ENCODE peak calls at places on chromosome 15, in four cellular contexts. V is HFF-Myc, I is GM12865, W is IMR-90. A is an unnamed sample.

GRCh38 chr15:72197460-72198409 is at the start of gene GRAMD2A:
- DNase-seq in V (no peak), W (no peak), I (peak), A (peak)

GRCh38 chr15:66287461-66288055 is 5.8 kb upstream of the DIS3L start:
- DNase-seq in W (peak), V (no peak), I (peak), A (peak)

GRCh38 chr15:55789066-55789660 is 46.2 kb upstream of the PRTG start:
- DNase-seq in V (no peak), W (no peak), I (peak), A (peak)

GRCh38 chr15:101390462-101390861 is 95.4 kb upstream of the SNRPA1 start:
- DNase-seq in V (no peak), I (no peak), W (no peak), A (no peak)

GRCh38 chr15:51484781-51485180 is 137.8 kb downstream of the DMXL2 start:
- DNase-seq in V (no peak), W (no peak), I (no peak), A (no peak)

GRCh38 chr15:81126887-81127286 is 7.2 kb upstream of the CFAP161 start:
- DNase-seq in W (peak), I (no peak), V (no peak), A (no peak)

GRCh38 chr15:101027920-101028319 is 108.8 kb downstream of the LRRK1 start:
- DNase-seq in W (no peak), I (no peak), V (no peak), A (no peak)

GRCh38 chr15:100111103-100112060 is 230.4 kb downstream of the ADAMTS17 start:
- DNase-seq in V (peak), W (peak), I (no peak), A (no peak)

GRCh38 chr15:64682255-64682654 is 93.1 kb downstream of the RBPMS2 start:
- DNase-seq in I (no peak), V (no peak), W (no peak), A (no peak)

DNA sequence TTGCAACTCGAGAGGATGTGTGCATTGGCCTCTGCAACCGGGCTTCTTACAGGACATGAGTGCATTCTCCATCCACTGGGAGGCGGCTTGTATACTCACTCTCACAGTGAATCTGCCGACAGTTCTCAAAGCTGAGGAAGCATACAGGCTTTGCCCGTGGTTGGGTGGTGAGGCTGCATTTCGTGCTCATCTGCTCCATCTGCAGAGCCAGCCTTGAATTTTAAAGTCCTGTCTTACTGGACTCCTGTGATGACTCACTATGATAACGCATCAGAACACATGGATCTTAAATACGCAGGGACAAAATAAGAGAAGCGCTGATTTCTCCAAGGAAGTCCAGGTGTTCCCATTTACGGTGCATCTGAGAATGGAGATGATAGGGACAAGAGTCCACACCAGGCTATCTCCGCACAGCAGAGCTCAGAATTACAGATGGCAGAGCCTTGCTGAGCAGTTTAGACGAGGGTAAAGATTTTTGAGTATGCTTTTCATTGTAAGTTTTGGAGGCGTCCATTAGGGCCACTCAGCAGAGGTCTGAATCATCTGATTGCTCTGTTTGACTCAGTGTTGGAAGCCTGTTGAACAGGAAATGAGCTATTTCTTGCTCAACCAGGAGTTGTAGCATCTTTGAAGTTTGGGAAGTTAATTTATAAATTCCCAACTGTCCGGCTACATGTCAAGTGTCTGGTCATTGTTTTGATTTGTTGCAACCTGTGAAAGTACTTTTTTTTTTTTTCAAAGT is 87.1 kb downstream of the GABRG3 start:
- DNase-seq in W (no peak), V (no peak), I (no peak), A (no peak)
- TF ChIP-seq CTCF in W (no peak), V (no peak), I (no peak), A (no peak)

GRCh38 chr15:40937762-40938529 is 8.8 kb downstream of the DLL4 start:
- DNase-seq in W (no peak), I (peak), V (no peak), A (no peak)

GRCh38 chr15:40936234-40936708 is 7.1 kb downstream of the DLL4 start:
- DNase-seq in W (no peak), I (no peak), V (no peak), A (no peak)

GRCh38 chr15:40934457-40934856 is 5.3 kb downstream of the DLL4 start:
- DNase-seq in V (no peak), I (no peak), W (no peak), A (no peak)

GRCh38 chr15:40938530-40938870 is 9.4 kb downstream of the DLL4 start:
- DNase-seq in V (no peak), I (no peak), W (no peak), A (no peak)

DNA sequence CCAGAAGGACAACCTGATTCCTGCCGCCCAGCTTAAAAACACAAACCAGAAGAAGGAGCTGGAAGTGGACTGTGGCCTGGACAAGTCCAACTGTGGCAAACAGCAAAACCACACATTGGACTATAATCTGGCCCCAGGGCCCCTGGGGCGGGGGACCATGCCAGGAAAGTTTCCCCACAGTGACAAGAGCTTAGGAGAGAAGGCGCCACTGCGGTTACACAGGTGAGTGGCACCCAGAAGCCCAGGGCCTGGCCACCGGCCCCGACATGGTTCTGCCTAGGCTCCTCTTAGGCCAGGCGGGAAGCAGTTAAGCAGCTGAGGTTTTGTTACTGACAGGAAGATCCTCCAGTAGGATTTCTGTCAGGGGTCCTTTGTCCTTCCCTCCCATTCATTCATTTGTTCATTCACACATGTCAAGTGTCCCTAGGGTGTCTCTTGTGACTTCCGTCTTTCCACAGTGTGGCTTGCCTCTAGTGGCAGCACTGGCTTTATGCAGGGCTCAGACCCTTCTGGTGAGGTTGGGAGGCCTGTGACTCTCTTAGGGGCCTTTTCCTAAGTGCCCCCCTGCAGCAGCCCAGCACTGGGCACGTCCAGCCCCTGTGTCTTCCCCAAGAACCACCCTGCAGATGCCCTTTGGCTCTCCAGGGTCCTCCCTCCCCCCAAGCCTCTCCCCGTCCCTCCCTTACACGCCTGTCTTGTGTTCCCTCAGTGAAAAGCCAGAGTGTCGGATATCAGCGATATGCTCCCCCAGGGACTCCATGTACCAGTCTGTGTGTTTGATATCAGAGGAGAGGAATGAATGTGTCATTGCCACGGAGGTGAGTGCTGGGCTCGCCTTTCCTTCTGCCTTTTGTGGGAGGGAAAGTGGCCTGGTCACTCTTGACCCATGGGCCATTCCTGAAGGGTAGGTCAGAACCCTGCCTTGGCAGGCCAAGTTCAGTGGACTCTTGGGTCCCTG is 7.8 kb downstream of the DLL4 start:
- DNase-seq in I (peak), V (no peak), W (peak), A (no peak)
- TF ChIP-seq CTCF in I (peak), V (no peak), W (no peak), A (no peak)

GRCh38 chr15:45138814-45139765 is 9.3 kb downstream of the DUOX1 start:
- DNase-seq in V (no peak), W (no peak), I (no peak), A (no peak)

GRCh38 chr15:45134046-45134445 is 4.3 kb downstream of the DUOX1 start:
- DNase-seq in V (no peak), I (no peak), W (no peak), A (no peak)

GRCh38 chr15:45137703-45138102 is 7.9 kb downstream of the DUOX1 start:
- DNase-seq in I (no peak), V (no peak), W (no peak), A (no peak)

GRCh38 chr15:45134682-45135604 is 5.1 kb downstream of the DUOX1 start:
- DNase-seq in V (no peak), W (no peak), I (no peak), A (no peak)

GRCh38 chr15:45136378-45136764 is 6.6 kb downstream of the DUOX1 start:
- DNase-seq in W (no peak), I (no peak), V (no peak), A (no peak)
- TF ChIP-seq CTCF in W (peak), I (no peak), V (no peak), A (peak)

GRCh38 chr15:69132935-69133861 is 27.2 kb upstream of the GLCE start:
- DNase-seq in W (no peak), I (no peak), V (no peak), A (no peak)
- TF ChIP-seq CTCF in W (no peak), I (no peak), V (no peak), A (no peak)

DNA sequence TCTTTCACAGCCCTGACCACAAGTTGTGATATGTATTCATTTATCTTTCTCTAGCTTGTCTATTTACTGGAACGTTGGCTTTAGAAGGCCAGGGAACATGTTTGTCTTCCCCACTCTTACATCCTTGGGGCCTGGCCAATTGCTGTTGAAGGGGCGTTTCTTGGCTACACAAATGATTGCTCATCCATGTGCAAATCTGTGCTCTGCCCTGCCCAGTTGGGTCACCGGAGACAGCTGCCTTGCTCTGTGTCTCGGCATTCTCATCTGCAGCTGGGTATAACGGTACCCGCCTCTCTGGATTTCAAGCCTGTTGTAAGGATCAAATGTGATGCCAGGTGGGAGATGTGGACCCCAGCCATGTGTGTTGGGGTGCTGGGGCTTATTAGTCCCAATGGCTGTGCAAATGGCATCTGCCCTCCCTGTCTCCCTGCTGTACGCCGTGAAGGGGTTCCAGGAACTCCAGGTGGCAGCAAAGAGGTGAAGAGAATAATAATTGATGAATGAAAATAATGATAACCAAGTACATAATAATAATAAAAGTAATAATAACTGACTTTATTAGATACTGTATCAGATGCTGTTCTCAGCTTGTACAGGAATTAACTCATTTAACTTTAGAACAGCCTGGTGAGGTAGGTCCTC is 24.1 kb upstream of the TLE3 start:
- DNase-seq in V (peak), I (no peak), W (peak), A (no peak)
- TF ChIP-seq CTCF in V (no peak), I (no peak), W (peak), A (peak)

GRCh38 chr15:93018574-93018973 is 70.4 kb downstream of the RGMA start:
- DNase-seq in I (no peak), V (no peak), W (no peak), A (no peak)
- TF ChIP-seq CTCF in I (no peak), V (peak), W (peak), A (no peak)

GRCh38 chr15:97126556-97127233 is 796.2 kb downstream of the NR2F2 start:
- DNase-seq in I (no peak), V (no peak), W (no peak), A (no peak)
- TF ChIP-seq CTCF in I (no peak), V (no peak), W (no peak), A (no peak)

A was measured in GM10248.